ENCODE peak calls at places on chromosomes 4 and X, in four cellular contexts. One of them, this sample, is unnamed.

GRCh38 chrX:121308276-121308805 is 260.9 kb downstream of the GLUD2 start:
- DNase-seq in lung: no peak
- DNase-seq in adipocyte: peak; percentile 70
- DNase-seq in sigmoid colon: no peak
- DNase-seq in this sample: peak; percentile 11

GRCh38 chr4:112290341-112290740 is 4.6 kb upstream of the TIFA start:
- DNase-seq in lung: no peak
- DNase-seq in adipocyte: no peak
- DNase-seq in sigmoid colon: no peak
- DNase-seq in this sample: no peak

GRCh38 chrX:103585421-103586313 is at the start of gene TCEAL4:
- DNase-seq in lung: peak; percentile 53
- DNase-seq in adipocyte: peak; percentile 66
- DNase-seq in sigmoid colon: peak; percentile 85
- DNase-seq in this sample: peak; percentile 60

GRCh38 chr4:106369456-106370060 is 980 bp upstream of the GIMD1 start:
- DNase-seq in lung: no peak
- DNase-seq in adipocyte: peak; percentile 90
- DNase-seq in sigmoid colon: no peak
- DNase-seq in this sample: peak; percentile 11

GRCh38 chr4:179521937-179522336 is 2079.7 kb upstream of the AGA start:
- DNase-seq in lung: no peak
- DNase-seq in adipocyte: peak; percentile 28
- DNase-seq in sigmoid colon: no peak
- DNase-seq in this sample: no peak

GRCh38 chr4:123503698-123504389 is 107.2 kb downstream of the SPRY1 start:
- DNase-seq in lung: no peak
- DNase-seq in adipocyte: no peak
- DNase-seq in sigmoid colon: no peak
- DNase-seq in this sample: no peak

GRCh38 chr4:158176108-158176507 is 3.3 kb upstream of the GASK1B start:
- DNase-seq in lung: peak; percentile 88
- DNase-seq in adipocyte: peak; percentile 36
- DNase-seq in sigmoid colon: no peak
- DNase-seq in this sample: peak; percentile 59

GRCh38 chr4:156974264-156974663 is 2.7 kb upstream of the PDGFC start:
- DNase-seq in lung: no peak
- DNase-seq in adipocyte: peak; percentile 92
- DNase-seq in sigmoid colon: no peak
- DNase-seq in this sample: no peak

GRCh38 chr4:139922625-139923024 is 231.4 kb downstream of the MAML3 start:
- DNase-seq in lung: no peak
- DNase-seq in adipocyte: no peak
- DNase-seq in sigmoid colon: no peak
- DNase-seq in this sample: peak; percentile 22

GRCh38 chr4:154616287-154616686 is 3.8 kb upstream of the FGG start:
- DNase-seq in lung: no peak
- DNase-seq in adipocyte: no peak
- DNase-seq in sigmoid colon: no peak
- DNase-seq in this sample: no peak

GRCh38 chr4:69738872-69739271 is 21.5 kb downstream of the SULT1B1 start:
- DNase-seq in lung: no peak
- DNase-seq in adipocyte: no peak
- DNase-seq in sigmoid colon: no peak
- DNase-seq in this sample: peak; percentile 11

GRCh38 chrX:13223868-13224555 is 95.8 kb downstream of the ATXN3L start:
- DNase-seq in lung: no peak
- DNase-seq in adipocyte: peak; percentile 73
- DNase-seq in sigmoid colon: no peak
- DNase-seq in this sample: peak; percentile 12

GRCh38 chr4:116015549-116015948 is 902.1 kb upstream of the NDST4 start:
- DNase-seq in lung: no peak
- DNase-seq in adipocyte: no peak
- DNase-seq in sigmoid colon: no peak
- DNase-seq in this sample: no peak

GRCh38 chr4:138981930-138982390 is 33.6 kb upstream of the NOCT start:
- DNase-seq in lung: peak; percentile 59
- DNase-seq in adipocyte: peak; percentile 85
- DNase-seq in sigmoid colon: peak; percentile 72
- DNase-seq in this sample: no peak

GRCh38 chr4:22416403-22416802 is 99.5 kb downstream of the ADGRA3 start:
- DNase-seq in lung: no peak
- DNase-seq in adipocyte: no peak
- DNase-seq in sigmoid colon: no peak
- DNase-seq in this sample: no peak

GRCh38 chr4:133147922-133148689 is 988 bp upstream of the PCDH10 start:
- DNase-seq in lung: no peak
- DNase-seq in adipocyte: peak; percentile 75
- DNase-seq in sigmoid colon: peak; percentile 67
- DNase-seq in this sample: no peak

GRCh38 chrX:132219343-132219768 is at the start of gene RAP2C:
- DNase-seq in lung: peak; percentile 82
- DNase-seq in adipocyte: peak; percentile 84
- DNase-seq in sigmoid colon: peak; percentile 86
- DNase-seq in this sample: peak; percentile 82

GRCh38 chr4:125520258-125520990 is 205.7 kb downstream of the FAT4 start:
- DNase-seq in lung: no peak
- DNase-seq in adipocyte: no peak
- DNase-seq in sigmoid colon: no peak
- DNase-seq in this sample: no peak

GRCh38 chrX:30887721-30888120 is 1.3 kb downstream of the TAB3 start:
- DNase-seq in lung: no peak
- DNase-seq in adipocyte: no peak
- DNase-seq in sigmoid colon: no peak
- DNase-seq in this sample: no peak

GRCh38 chr4:3193531-3194203 is 55.3 kb upstream of the MSANTD1 start:
- DNase-seq in lung: no peak
- DNase-seq in adipocyte: peak; percentile 48
- DNase-seq in sigmoid colon: no peak
- DNase-seq in this sample: no peak

GRCh38 chr4:144819591-144819990 is 173.6 kb downstream of the HHIP start:
- DNase-seq in lung: no peak
- DNase-seq in adipocyte: no peak
- DNase-seq in sigmoid colon: no peak
- DNase-seq in this sample: no peak

GRCh38 chrX:136867096-136867491 is 13.4 kb downstream of the RBMX start:
- DNase-seq in lung: no peak
- DNase-seq in adipocyte: no peak
- DNase-seq in sigmoid colon: no peak
- DNase-seq in this sample: no peak

GRCh38 chrX:12951590-12951965 is 23.3 kb upstream of the TMSB4X start:
- DNase-seq in lung: no peak
- DNase-seq in adipocyte: no peak
- DNase-seq in sigmoid colon: no peak
- DNase-seq in this sample: no peak

GRCh38 chrX:21481761-21482160 is 107.5 kb downstream of the CNKSR2 start:
- DNase-seq in lung: no peak
- DNase-seq in adipocyte: no peak
- DNase-seq in sigmoid colon: no peak
- DNase-seq in this sample: no peak

GRCh38 chr4:5796976-5797375 is 86.0 kb downstream of the EVC start:
- DNase-seq in lung: no peak
- DNase-seq in adipocyte: no peak
- DNase-seq in sigmoid colon: peak; percentile 45
- DNase-seq in this sample: no peak

GRCh38 chr4:5798447-5798846 is 87.4 kb downstream of the EVC start:
- DNase-seq in lung: no peak
- DNase-seq in adipocyte: no peak
- DNase-seq in sigmoid colon: peak; percentile 52
- DNase-seq in this sample: no peak

GRCh38 chr4:5793514-5793913 is 82.5 kb downstream of the EVC start:
- DNase-seq in lung: no peak
- DNase-seq in adipocyte: no peak
- DNase-seq in sigmoid colon: peak; percentile 50
- DNase-seq in this sample: no peak

GRCh38 chr4:5797866-5798265 is 86.9 kb downstream of the EVC start:
- DNase-seq in lung: no peak
- DNase-seq in adipocyte: no peak
- DNase-seq in sigmoid colon: peak; percentile 11
- DNase-seq in this sample: no peak

DNA sequence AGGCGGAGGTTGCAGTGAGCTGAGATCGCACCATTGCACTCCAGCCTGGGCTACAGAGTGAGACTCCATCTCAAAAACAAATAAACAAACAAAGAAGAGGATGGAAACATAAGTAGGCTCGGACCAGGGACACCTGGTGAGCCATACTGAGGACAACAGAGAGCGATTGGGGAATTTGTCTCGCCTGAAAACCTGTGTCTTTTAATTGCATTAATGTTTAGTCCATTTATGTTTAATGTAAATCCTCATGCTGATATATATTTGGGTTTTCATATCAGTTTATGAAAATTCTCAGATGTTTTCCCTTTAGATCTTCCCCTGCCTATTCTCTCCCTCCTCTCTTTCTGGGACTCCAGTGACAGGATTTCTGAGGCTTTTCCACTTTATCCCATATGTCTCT is 84.6 kb downstream of the EVC start:
- DNase-seq in lung: no peak
- DNase-seq in adipocyte: no peak
- DNase-seq in sigmoid colon: no peak
- DNase-seq in this sample: no peak
- H3K27me3 ChIP-seq in lung: no peaks in the 10 kb centered on the region
- H3K27me3 ChIP-seq in adipocyte: no peaks in the 10 kb centered on the region
- H3K27me3 ChIP-seq in sigmoid colon: no peaks in the 10 kb centered on the region
- H3K27me3 ChIP-seq in this sample: no peaks in the 10 kb centered on the region

DNA sequence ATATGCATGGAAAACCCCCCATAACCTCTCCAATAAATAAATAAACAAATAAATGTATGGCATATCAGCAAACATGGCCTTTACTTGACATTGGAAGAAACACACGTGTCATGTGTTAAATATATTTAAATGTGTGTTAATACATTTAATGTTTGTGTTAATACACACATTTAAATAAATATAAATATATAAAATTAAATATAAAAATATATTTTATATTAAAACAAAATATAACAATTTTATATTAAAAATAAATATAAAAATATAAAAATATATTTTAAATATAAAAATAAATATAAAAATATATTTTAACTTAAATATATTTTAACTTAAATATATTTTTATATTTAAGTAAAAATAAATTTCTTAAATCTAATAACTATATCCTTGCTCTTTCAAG is 187.6 kb upstream of the CXXC4 start:
- DNase-seq in lung: no peak
- DNase-seq in adipocyte: no peak
- DNase-seq in sigmoid colon: no peak
- DNase-seq in this sample: no peak
- H3K27me3 ChIP-seq in lung: no peaks in the 10 kb centered on the region
- H3K27me3 ChIP-seq in adipocyte: no peaks in the 10 kb centered on the region
- H3K27me3 ChIP-seq in sigmoid colon: no peaks in the 10 kb centered on the region
- H3K27me3 ChIP-seq in this sample: no peaks in the 10 kb centered on the region

DNA sequence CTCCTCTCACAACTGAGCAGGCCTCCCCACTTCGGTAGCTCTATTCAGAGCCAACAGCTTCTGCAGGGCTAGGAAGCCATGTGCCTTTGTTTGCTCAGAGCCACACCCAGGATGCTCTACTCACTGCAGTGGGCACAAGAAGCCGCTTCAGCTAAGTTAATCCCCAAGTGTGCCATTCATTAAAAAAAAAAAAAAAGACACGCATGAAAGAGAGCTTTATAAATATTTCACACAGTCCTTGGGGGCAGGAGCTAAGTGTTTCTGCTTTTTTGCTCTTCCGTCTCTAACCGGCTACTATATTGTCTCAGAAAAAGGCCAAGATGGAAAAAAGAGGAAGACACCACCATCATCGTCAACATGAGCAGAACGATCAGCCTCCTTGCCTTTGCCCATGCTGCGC is 8.1 kb downstream of the CRMP1 start:
- DNase-seq in lung: no peak
- DNase-seq in adipocyte: no peak
- DNase-seq in sigmoid colon: no peak
- DNase-seq in this sample: no peak
- H3K27me3 ChIP-seq in lung: peaks cover 4% of the 10 kb centered on the region
- H3K27me3 ChIP-seq in adipocyte: peaks cover 56% of the 10 kb centered on the region
- H3K27me3 ChIP-seq in sigmoid colon: peaks cover 66% of the 10 kb centered on the region
- H3K27me3 ChIP-seq in this sample: no peaks in the 10 kb centered on the region

DNA sequence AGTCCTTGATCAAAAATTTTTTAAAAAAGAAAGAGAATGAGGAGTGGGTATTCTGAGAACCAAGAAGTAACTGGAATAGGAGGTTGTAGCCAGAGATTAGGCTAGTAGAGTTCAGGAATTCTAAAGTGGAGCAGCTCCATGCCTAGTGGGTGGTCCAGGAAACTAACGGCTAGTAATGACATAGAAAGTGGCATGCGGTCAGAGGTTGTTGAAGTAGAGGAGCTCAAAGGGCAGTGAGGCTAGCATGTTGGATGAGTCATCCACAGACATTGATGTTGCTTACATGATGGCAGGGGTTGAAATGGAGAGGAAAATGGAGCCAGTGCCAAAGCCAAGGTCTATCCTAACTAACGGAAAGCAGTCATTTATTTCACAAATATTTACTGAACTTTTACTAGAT is 42.1 kb downstream of the TEX13B start:
- DNase-seq in lung: no peak
- DNase-seq in adipocyte: no peak
- DNase-seq in sigmoid colon: no peak
- DNase-seq in this sample: no peak
- H3K27me3 ChIP-seq in lung: no peaks in the 10 kb centered on the region
- H3K27me3 ChIP-seq in adipocyte: peaks cover 9% of the 10 kb centered on the region
- H3K27me3 ChIP-seq in sigmoid colon: peaks cover 14% of the 10 kb centered on the region
- H3K27me3 ChIP-seq in this sample: no peaks in the 10 kb centered on the region

GRCh38 chr4:4864940-4865704 is 5.7 kb downstream of the MSX1 start:
- DNase-seq in lung: no peak
- DNase-seq in adipocyte: no peak
- DNase-seq in sigmoid colon: no peak
- DNase-seq in this sample: no peak

GRCh38 chr4:4866124-4866832 is 6.8 kb downstream of the MSX1 start:
- DNase-seq in lung: no peak
- DNase-seq in adipocyte: no peak
- DNase-seq in sigmoid colon: no peak
- DNase-seq in this sample: no peak

GRCh38 chr4:4862665-4863482 is 3.4 kb downstream of the MSX1 start:
- DNase-seq in lung: no peak
- DNase-seq in adipocyte: no peak
- DNase-seq in sigmoid colon: no peak
- DNase-seq in this sample: no peak

GRCh38 chr4:4865705-4866123 is 6.2 kb downstream of the MSX1 start:
- DNase-seq in lung: no peak
- DNase-seq in adipocyte: no peak
- DNase-seq in sigmoid colon: no peak
- DNase-seq in this sample: no peak

GRCh38 chr4:4864443-4864939 is 5.0 kb downstream of the MSX1 start:
- DNase-seq in lung: no peak
- DNase-seq in adipocyte: no peak
- DNase-seq in sigmoid colon: no peak
- DNase-seq in this sample: no peak
- H3K27me3 ChIP-seq in lung: peaks cover 17% of the 10 kb centered on the region
- H3K27me3 ChIP-seq in adipocyte: peaks cover 4% of the 10 kb centered on the region
- H3K27me3 ChIP-seq in sigmoid colon: peaks cover 99% of the 10 kb centered on the region
- H3K27me3 ChIP-seq in this sample: no peaks in the 10 kb centered on the region